ENCODE peak calls at places on chromosomes 12 and 14, in four cellular contexts. A is lung, E is HFFc6, S is K562. O is an unnamed sample.

GRCh38 chr14:37145395-37145794 is 27.0 kb downstream of the SLC25A21 start:
- DNase-seq in S (no peak), E (peak; percentile 6), A (no peak), O (no peak)

GRCh38 chr14:96888593-96888992 is 91.4 kb downstream of the VRK1 start:
- DNase-seq in A (no peak), S (peak; percentile 12), E (no peak), O (no peak)

GRCh38 chr14:95237121-95237876 is 80.0 kb upstream of the DICER1 start:
- DNase-seq in A (no peak), E (no peak), S (no peak), O (no peak)

GRCh38 chr12:6507102-6507998 is 13.4 kb downstream of the NCAPD2 start:
- DNase-seq in E (no peak), A (no peak), S (no peak), O (no peak)

GRCh38 chr12:26473291-26473690 is 277.9 kb downstream of the SSPN start:
- DNase-seq in S (no peak), E (peak; percentile 33), A (no peak), O (peak; percentile 30)

GRCh38 chr12:28443337-28443736 is 253.1 kb downstream of the CCDC91 start:
- DNase-seq in S (no peak), A (no peak), E (no peak), O (no peak)

GRCh38 chr14:33254876-33255275 is 316.2 kb downstream of the NPAS3 start:
- DNase-seq in S (no peak), A (no peak), E (no peak), O (no peak)

GRCh38 chr12:19850341-19851065 is 411.2 kb downstream of the AEBP2 start:
- DNase-seq in E (peak; percentile 3), S (no peak), A (no peak), O (no peak)

GRCh38 chr12:73421832-73422231 is 1115.8 kb upstream of the ATXN7L3B start:
- DNase-seq in E (peak; percentile 49), S (no peak), A (no peak), O (no peak)

GRCh38 chr14:65377576-65377975 is 35.0 kb upstream of the FUT8 start:
- DNase-seq in S (no peak), E (no peak), A (peak; percentile 36), O (no peak)

GRCh38 chr12:13347241-13348043 is 150.9 kb downstream of the EMP1 start:
- DNase-seq in S (no peak), E (peak; percentile 66), A (no peak), O (no peak)

GRCh38 chr12:54641089-54641488 is 6.4 kb upstream of the LACRT start:
- DNase-seq in A (no peak), S (no peak), E (no peak), O (no peak)

GRCh38 chr14:33165144-33165925 is 226.7 kb downstream of the NPAS3 start:
- DNase-seq in S (no peak), E (peak; percentile 20), A (no peak), O (no peak)

GRCh38 chr12:46956451-46957035 is 122.9 kb upstream of the PCED1B start:
- DNase-seq in A (no peak), E (peak; percentile 22), S (no peak), O (no peak)

GRCh38 chr14:93857081-93857480 is 68.8 kb upstream of the PRIMA1 start:
- DNase-seq in S (no peak), E (no peak), A (no peak), O (no peak)

GRCh38 chr12:4197922-4198763 is 75.4 kb upstream of the CCND2 start:
- DNase-seq in S (no peak), A (no peak), E (no peak), O (no peak)

GRCh38 chr12:107130830-107131760 is 37.7 kb upstream of the CRY1 start:
- DNase-seq in A (no peak), E (no peak), S (no peak), O (no peak)

GRCh38 chr14:77353469-77354141 is 23.3 kb downstream of the TMED8 start:
- DNase-seq in A (no peak), S (no peak), E (no peak), O (no peak)

GRCh38 chr12:96422192-96422591 is 22.0 kb upstream of the CDK17 start:
- DNase-seq in S (no peak), A (no peak), E (no peak), O (no peak)

GRCh38 chr14:64110832-64111231 is 183.3 kb downstream of the ESR2 start:
- DNase-seq in E (no peak), S (no peak), A (no peak), O (no peak)

GRCh38 chr12:25051583-25052190 is 102.8 kb upstream of the BCAT1 start:
- DNase-seq in A (no peak), E (no peak), S (no peak), O (no peak)

GRCh38 chr12:75389061-75389460 is 1.8 kb upstream of the GLIPR1L2 start:
- DNase-seq in E (peak; percentile 64), S (no peak), A (no peak), O (no peak)

GRCh38 chr12:105574056-105574715 is 243.7 kb downstream of the C12orf75 start:
- DNase-seq in E (no peak), A (no peak), S (no peak), O (no peak)

DNA sequence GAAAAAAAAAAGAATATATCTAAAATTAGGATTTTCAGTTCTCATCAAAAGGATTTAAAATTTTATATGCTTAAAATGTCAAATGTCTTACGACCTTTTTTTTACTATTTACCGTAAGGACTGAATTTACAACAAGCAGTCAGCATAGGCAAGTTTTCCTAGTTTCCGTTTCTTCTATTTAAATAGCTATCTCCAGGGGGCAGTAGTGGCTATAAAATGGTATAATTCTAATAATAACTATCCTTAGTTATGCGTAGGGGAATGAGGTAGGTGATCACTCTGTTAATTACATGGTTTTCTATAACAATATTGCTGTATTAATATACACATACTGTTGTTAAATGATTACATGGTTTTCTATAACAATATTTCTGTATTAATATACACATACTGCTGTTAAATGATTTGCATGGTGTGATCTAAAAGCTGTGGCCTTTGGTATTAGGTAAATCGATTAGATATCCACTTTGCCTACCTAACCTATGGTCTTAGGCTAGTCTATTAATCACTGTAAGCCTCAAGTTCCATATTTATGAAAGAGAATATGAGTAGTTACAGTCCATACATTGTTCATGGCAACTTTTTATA is 217.7 kb upstream of the PDZRN4 start:
- DNase-seq in S (no peak), A (no peak), E (no peak), O (no peak)
- TF ChIP-seq CTCF in S (no peak), A (no peak), E (no peak), O (no peak)

GRCh38 chr12:48029401-48029770 is 25.1 kb upstream of the COL2A1 start:
- DNase-seq in S (no peak), E (no peak), A (no peak), O (no peak)

GRCh38 chr12:48032597-48032996 is 28.3 kb upstream of the COL2A1 start:
- DNase-seq in E (no peak), S (no peak), A (no peak), O (no peak)

GRCh38 chr12:48031135-48031960 is 27.1 kb upstream of the COL2A1 start:
- DNase-seq in A (no peak), S (no peak), E (no peak), O (no peak)

GRCh38 chr12:48028541-48029400 is 24.5 kb upstream of the COL2A1 start:
- DNase-seq in S (no peak), A (no peak), E (no peak), O (no peak)

GRCh38 chr12:48029811-48030650 is 25.8 kb upstream of the COL2A1 start:
- DNase-seq in E (no peak), A (no peak), S (no peak), O (peak; percentile 29)
- TF ChIP-seq CTCF in E (no peak), A (no peak), S (no peak), O (no peak)

GRCh38 chr12:67647251-67647546 is 1.3 kb upstream of the DYRK2 start:
- DNase-seq in S (no peak), E (no peak), A (no peak), O (no peak)

GRCh38 chr12:67648306-67649164 is at the start of gene DYRK2:
- DNase-seq in A (peak; percentile 67), S (peak; percentile 88), E (peak; percentile 56), O (no peak)

GRCh38 chr12:67646775-67647174 is 1.8 kb upstream of the DYRK2 start:
- DNase-seq in E (no peak), S (no peak), A (no peak), O (no peak)

GRCh38 chr12:67649165-67650126 is 901 bp downstream of the DYRK2 start:
- DNase-seq in E (no peak), A (no peak), S (peak; percentile 49), O (no peak)

GRCh38 chr12:67647547-67648305 is 819 bp upstream of the DYRK2 start:
- DNase-seq in A (peak; percentile 62), S (peak; percentile 63), E (peak; percentile 90), O (peak; percentile 63)
- TF ChIP-seq CTCF in A (no peak), S (peak; percentile 15), E (peak; percentile 57), O (no peak)

DNA sequence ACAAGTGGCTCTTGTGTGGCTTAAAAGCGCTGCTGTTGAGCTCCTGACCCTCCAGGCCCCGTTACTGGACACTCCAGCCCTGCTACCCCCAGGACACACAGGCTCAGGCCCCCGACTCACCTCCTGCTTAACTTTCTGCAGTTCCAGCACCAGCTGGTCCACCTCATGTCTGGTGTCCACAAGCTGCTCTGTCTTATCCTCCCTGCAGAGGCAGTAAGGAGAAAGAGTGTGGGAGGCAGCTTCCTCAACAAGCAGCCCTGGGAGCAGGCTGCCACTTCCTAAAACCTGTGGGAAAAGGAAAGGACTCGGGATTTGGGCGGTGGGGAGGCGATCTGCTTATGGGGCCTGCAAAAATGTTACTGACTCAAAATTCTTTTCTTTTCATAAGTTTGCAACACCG is 79.3 kb downstream of the CCDC88C start:
- DNase-seq in S (no peak), A (no peak), E (peak; percentile 4), O (no peak)
- TF ChIP-seq CTCF in S (no peak), A (no peak), E (no peak), O (no peak)

O was measured in HL-60.